ENCODE peak calls at places on chromosomes 3 and 15, in four cellular contexts. U, S, M and A are unnamed samples.

GRCh38 chr3:10551139-10551538 is 45.8 kb upstream of the ATP2B2 start:
- DNase-seq in U (no peak), S (no peak), M (no peak), A (no peak)

GRCh38 chr3:110327870-110328269 is 743.7 kb upstream of the NECTIN3 start:
- DNase-seq in U (no peak), S (no peak), M (peak), A (peak)

GRCh38 chr3:111739241-111739952 is 119.7 kb upstream of the PHLDB2 start:
- DNase-seq in U (no peak), S (peak), M (peak), A (peak)

GRCh38 chr3:53243165-53243564 is 12.7 kb downstream of the TKT start:
- DNase-seq in U (no peak), S (no peak), M (peak), A (no peak)

GRCh38 chr15:33730815-33731214 is 237.5 kb upstream of the CHRM5 start:
- DNase-seq in U (no peak), S (no peak), M (no peak), A (no peak)

GRCh38 chr15:57751177-57751800 is 44.8 kb downstream of the POLR2M start:
- DNase-seq in U (peak), S (no peak), M (peak), A (peak)

GRCh38 chr3:42960282-42960681 is 18.8 kb upstream of the GASK1A start:
- DNase-seq in U (no peak), S (no peak), M (peak), A (peak)

GRCh38 chr15:84081391-84082168 is 154.0 kb upstream of the GOLGA6L4 start:
- DNase-seq in U (no peak), S (no peak), M (no peak), A (no peak)

GRCh38 chr3:57758686-57759085 is 2.6 kb downstream of the SLMAP start:
- DNase-seq in U (no peak), S (peak), M (peak), A (no peak)

GRCh38 chr15:94674251-94674650 is 442.9 kb downstream of the MCTP2 start:
- DNase-seq in U (no peak), S (no peak), M (peak), A (peak)

GRCh38 chr3:50390523-50391177 is 31.3 kb upstream of the TMEM115 start:
- DNase-seq in U (no peak), S (no peak), M (no peak), A (peak)

DNA sequence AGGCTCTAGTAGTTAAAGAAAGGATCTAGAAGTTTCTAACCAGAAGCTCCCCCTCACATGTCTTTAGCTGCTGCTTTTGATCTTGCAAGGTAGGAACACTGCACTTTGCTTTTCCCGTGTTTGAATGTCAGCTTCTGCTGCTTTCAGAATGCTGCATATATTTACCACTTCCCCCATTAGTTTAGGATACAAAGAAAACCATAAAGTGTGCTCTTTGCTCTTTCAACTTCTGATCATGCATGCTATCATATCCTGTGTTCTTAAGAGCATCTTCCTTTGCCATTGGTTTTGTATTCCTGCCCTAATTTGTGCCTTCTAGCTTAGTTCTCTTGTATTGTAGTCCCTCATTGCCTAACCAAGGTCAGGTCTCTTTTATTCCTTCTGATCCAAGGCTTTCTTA is 43.3 kb downstream of the ZNF609 start:
- DNase-seq in U (no peak), S (no peak), M (no peak), A (no peak)
- H2AFZ ChIP-seq in U (no peak), S (no peak), M (peak), A (no peak)

DNA sequence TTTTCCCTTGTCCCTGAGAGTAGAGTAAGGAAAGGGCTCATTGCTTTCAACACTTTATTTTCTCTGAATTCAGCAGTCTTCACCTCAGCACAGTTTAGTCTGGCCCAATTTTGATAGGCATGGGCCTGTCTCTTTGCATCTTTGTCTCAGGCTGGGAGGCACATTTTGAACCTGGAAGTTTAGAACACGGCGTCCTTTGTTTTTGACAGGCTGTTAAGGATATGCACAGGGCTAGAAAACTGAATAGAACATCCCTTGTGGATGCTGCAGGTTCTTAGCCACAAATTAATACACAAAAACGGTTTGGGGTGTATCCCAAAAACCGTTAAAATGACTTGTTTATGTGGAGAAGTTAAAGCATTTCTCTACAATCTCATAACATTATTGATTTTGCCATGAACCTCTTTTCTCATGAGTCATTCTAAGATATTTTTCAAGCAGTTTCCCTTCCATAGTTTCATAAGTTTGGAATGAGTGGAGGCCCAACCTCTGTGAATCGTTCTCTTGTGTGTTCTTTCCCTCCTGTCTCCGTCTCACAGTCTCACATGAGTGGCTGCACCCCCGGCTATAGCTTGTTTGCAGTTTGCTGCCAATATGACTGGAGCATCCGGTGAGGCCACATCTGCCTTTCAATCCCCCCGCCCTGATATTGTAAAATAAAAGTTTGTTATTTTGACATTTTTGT is 192.9 kb upstream of the EIF1B start:
- DNase-seq in U (no peak), S (no peak), M (peak), A (peak)
- H2AFZ ChIP-seq in U (no peak), S (no peak), M (peak), A (peak)

GRCh38 chr3:193594946-193595689 is 2.1 kb downstream of the OPA1 start:
- DNase-seq in U (no peak), S (peak), M (peak), A (no peak)
- H2AFZ ChIP-seq in U (no peak), S (no peak), M (no peak), A (no peak)

DNA sequence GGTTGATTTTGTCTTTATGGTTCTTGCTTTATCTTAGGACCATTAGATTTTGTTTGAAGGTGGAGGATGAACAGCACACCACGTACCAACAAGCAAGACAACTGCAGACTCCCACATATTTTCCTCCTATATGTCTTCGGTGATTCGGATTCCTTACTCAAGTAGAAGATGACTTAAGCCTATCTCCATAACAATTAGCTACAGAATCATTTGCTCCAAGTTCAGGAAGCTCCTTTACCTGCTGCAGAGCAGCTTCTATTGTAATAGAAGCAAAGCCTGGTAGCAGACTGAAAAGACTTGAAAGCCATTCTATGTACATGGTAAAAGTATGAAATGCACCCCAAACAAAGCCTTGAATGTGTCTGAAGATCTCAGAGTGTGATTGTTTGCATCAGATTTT is 229.0 kb downstream of the SOX2 start:
- DNase-seq in U (no peak), S (no peak), M (no peak), A (no peak)
- H2AFZ ChIP-seq in U (no peak), S (no peak), M (no peak), A (no peak)

DNA sequence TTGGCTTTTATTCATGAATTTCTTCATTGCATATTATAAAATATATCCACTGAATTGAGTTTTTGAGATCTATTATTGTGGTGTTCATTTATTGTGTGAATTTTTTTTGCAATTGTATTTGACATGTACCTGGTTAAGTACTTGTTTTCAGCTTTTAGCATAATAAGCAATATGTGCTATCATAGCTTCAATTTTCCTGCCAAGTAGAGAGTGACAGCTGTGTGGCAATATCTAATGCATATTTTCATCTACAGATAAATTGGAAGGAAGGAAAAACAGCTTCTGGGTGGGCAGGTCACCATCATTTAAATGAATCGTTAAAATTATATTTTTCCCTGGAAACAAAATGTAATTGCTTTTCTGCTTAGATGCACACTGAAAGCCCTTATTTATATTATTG is 296.8 kb downstream of the EPHA6 start:
- DNase-seq in U (no peak), S (no peak), M (no peak), A (no peak)
- H2AFZ ChIP-seq in U (no peak), S (no peak), M (no peak), A (no peak)

DNA sequence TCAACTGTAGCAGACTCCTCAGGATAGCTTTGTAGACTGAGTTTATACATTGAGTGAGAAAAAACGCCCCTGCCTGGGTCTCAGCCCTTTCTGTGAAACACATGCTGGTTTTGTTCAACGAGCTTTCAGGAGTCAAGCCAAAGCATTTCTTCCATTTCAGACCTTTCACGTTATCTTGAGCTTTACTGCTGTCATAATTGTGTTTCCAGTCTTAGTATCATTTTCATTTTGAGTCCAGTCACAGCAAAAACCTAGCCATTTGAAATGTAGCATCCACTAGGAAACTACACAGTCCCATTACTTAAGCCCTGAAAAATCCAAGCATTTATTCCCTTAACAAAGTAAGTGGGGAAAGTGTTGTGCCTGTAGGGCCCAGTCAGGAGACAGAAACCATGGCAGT is 110.1 kb upstream of the ABHD17C start:
- DNase-seq in U (no peak), S (no peak), M (no peak), A (no peak)
- H2AFZ ChIP-seq in U (no peak), S (no peak), M (no peak), A (no peak)

GRCh38 chr3:107198522-107199271 is 178.5 kb upstream of the CCDC54 start:
- DNase-seq in U (no peak), S (no peak), M (peak), A (no peak)
- H2AFZ ChIP-seq in U (no peak), S (no peak), M (no peak), A (peak)

GRCh38 chr3:172195393-172195754 is 156.0 kb downstream of the FNDC3B start:
- DNase-seq in U (no peak), S (no peak), M (no peak), A (no peak)
- H2AFZ ChIP-seq in U (no peak), S (no peak), M (no peak), A (no peak)

DNA sequence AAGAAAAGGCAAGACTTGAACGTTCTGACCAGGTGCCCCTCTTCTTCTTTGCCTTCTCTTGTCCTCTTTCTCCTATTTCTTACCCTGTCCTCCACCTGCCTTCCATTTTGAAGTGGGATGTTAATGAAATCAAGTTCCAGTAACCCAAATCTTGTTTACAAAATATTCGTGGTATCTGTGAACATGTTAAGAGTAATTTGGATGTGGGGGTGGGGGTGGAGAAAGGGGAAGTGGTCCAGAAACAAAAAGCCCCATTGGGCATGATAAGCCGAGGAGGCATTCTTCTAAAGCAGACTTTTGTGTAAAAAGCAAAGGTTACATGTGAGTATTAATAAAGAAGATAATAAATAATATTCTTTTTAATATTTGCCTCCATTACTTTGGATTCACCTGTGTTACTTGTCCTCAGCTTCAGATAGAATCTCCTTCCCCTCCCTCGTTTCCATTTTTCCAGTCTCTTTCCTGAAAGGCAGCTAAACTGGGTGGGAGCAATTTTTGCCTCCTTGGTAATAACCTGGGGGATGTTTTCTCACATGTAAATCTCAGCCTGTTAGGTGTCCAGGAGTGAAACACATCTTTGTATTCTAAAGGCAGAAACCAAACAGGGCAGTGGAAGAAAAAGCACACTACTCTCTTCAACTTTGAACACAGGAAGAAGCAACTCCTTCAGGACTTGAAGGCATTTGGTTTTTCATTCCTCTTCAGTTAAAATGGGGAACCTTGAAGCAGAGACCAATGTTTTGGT is 3.2 kb downstream of the CHST2 start:
- DNase-seq in U (no peak), S (no peak), M (no peak), A (no peak)
- H2AFZ ChIP-seq in U (no peak), S (no peak), M (no peak), A (no peak)